ENCODE peak calls at places on chromosomes 11 and 22, in seven cellular contexts. Z, U, E, L, H, M and Y are unnamed samples.

GRCh38 chr11:74504100-74504691 is 10.7 kb upstream of the LIPT2 start:
- DNase-seq in Z (no peak), U (no peak), E (no peak), L (no peak), H (no peak), M (no peak), Y (no peak)

GRCh38 chr11:104163100-104164027 is 583 bp downstream of the PDGFD start:
- DNase-seq in Z (peak; percentile 2), U (no peak), E (peak; percentile 20), L (no peak), H (no peak), M (no peak), Y (no peak)

GRCh38 chr11:373716-374551 is 4.6 kb downstream of the B4GALNT4 start:
- DNase-seq in Z (no peak), U (peak; percentile 47), E (no peak), L (no peak), H (no peak), M (peak; percentile 90), Y (no peak)

GRCh38 chr11:22340803-22341581 is 2.8 kb downstream of the SLC17A6 start:
- DNase-seq in Z (no peak), U (no peak), E (no peak), L (no peak), H (no peak), M (no peak), Y (no peak)

GRCh38 chr11:93519179-93519578 is 24.0 kb downstream of the SMCO4 start:
- DNase-seq in Z (no peak), U (no peak), E (no peak), L (no peak), H (no peak), M (no peak), Y (peak; percentile 82)

GRCh38 chr11:22304337-22304961 is 33.7 kb upstream of the SLC17A6 start:
- DNase-seq in Z (peak; percentile 21), U (peak; percentile 30), E (peak; percentile 13), L (peak; percentile 64), H (peak; percentile 17), M (peak; percentile 64), Y (peak; percentile 36)

GRCh38 chr22:22588485-22589164 is 29.6 kb upstream of the PRAME start:
- DNase-seq in Z (no peak), U (no peak), E (no peak), L (no peak), H (no peak), M (no peak), Y (no peak)

GRCh38 chr22:43002198-43002577 is 12.8 kb downstream of the PACSIN2 start:
- DNase-seq in Z (peak; percentile 34), U (no peak), E (peak; percentile 61), L (no peak), H (no peak), M (no peak), Y (no peak)

GRCh38 chr11:19076744-19077589 is 16.4 kb upstream of the MRGPRX2 start:
- DNase-seq in Z (peak; percentile 57), U (peak; percentile 71), E (peak; percentile 56), L (peak; percentile 41), H (no peak), M (peak; percentile 49), Y (peak; percentile 34)

GRCh38 chr11:8239536-8240228 is 24.0 kb downstream of the LMO1 start:
- DNase-seq in Z (no peak), U (no peak), E (no peak), L (no peak), H (no peak), M (no peak), Y (no peak)

GRCh38 chr11:61707574-61707973 is 27.4 kb downstream of the DAGLA start:
- DNase-seq in Z (no peak), U (no peak), E (no peak), L (peak; percentile 70), H (no peak), M (no peak), Y (peak; percentile 98)

GRCh38 chr11:71519546-71519945 is 7.5 kb upstream of the KRTAP5-7 start:
- DNase-seq in Z (no peak), U (no peak), E (no peak), L (no peak), H (no peak), M (no peak), Y (no peak)

GRCh38 chr11:84855846-84856245 is 771.3 kb downstream of the DLG2 start:
- DNase-seq in Z (no peak), U (no peak), E (peak; percentile 61), L (no peak), H (peak; percentile 5), M (no peak), Y (no peak)

GRCh38 chr11:78187366-78188011 is 937 bp downstream of the KCTD21 start:
- DNase-seq in Z (peak; percentile 54), U (no peak), E (no peak), L (no peak), H (no peak), M (no peak), Y (no peak)

GRCh38 chr11:61281581-61282250 is 13.4 kb downstream of the VWCE start:
- DNase-seq in Z (peak; percentile 82), U (no peak), E (no peak), L (peak; percentile 62), H (no peak), M (no peak), Y (peak; percentile 66)

GRCh38 chr11:47668665-47669064 is 26.3 kb upstream of the MTCH2 start:
- DNase-seq in Z (no peak), U (no peak), E (no peak), L (no peak), H (no peak), M (no peak), Y (no peak)